ENCODE peak calls at places on chromosomes 1 and 21, in ten cellular contexts. One of them, this sample, is unnamed. For H3K36me3, the result is how much of the 10 kb centered on the place peaks cover.

GRCh38 chr1:43451701-43452532 is 1.8 kb downstream of the HYI start:
- DNase-seq in OCI-LY7: no peak
- DNase-seq in IMR-90: no peak
- DNase-seq in aorta: no peak
- DNase-seq in lower lobe of right lung: no peak
- DNase-seq in psoas muscle: no peak
- DNase-seq in heart left ventricle: no peak
- DNase-seq in pancreas: peak
- DNase-seq in CD8-positive, alpha-beta memory T cell: no peak
- DNase-seq in MM.1S: no peak
- DNase-seq in this sample: no peak

GRCh38 chr1:183548136-183548535 is 42.1 kb downstream of the NCF2 start:
- DNase-seq in OCI-LY7: peak
- DNase-seq in IMR-90: no peak
- DNase-seq in aorta: no peak
- DNase-seq in lower lobe of right lung: no peak
- DNase-seq in psoas muscle: no peak
- DNase-seq in heart left ventricle: no peak
- DNase-seq in pancreas: no peak
- DNase-seq in CD8-positive, alpha-beta memory T cell: no peak
- DNase-seq in MM.1S: no peak
- DNase-seq in this sample: peak

GRCh38 chr1:147630022-147630421 is 40.3 kb downstream of the ACP6 start:
- DNase-seq in OCI-LY7: no peak
- DNase-seq in IMR-90: no peak
- DNase-seq in aorta: no peak
- DNase-seq in lower lobe of right lung: no peak
- DNase-seq in psoas muscle: no peak
- DNase-seq in heart left ventricle: no peak
- DNase-seq in pancreas: no peak
- DNase-seq in CD8-positive, alpha-beta memory T cell: no peak
- DNase-seq in MM.1S: no peak
- DNase-seq in this sample: no peak

GRCh38 chr21:38811257-38811656 is 5.5 kb downstream of the ETS2 start:
- DNase-seq in OCI-LY7: no peak
- DNase-seq in IMR-90: peak
- DNase-seq in aorta: no peak
- DNase-seq in lower lobe of right lung: no peak
- DNase-seq in psoas muscle: no peak
- DNase-seq in heart left ventricle: no peak
- DNase-seq in pancreas: no peak
- DNase-seq in CD8-positive, alpha-beta memory T cell: no peak
- DNase-seq in MM.1S: no peak
- DNase-seq in this sample: peak

GRCh38 chr1:85259866-85260345 is 444 bp upstream of the C1orf52 start:
- DNase-seq in OCI-LY7: no peak
- DNase-seq in IMR-90: peak
- DNase-seq in aorta: no peak
- DNase-seq in lower lobe of right lung: no peak
- DNase-seq in psoas muscle: no peak
- DNase-seq in heart left ventricle: no peak
- DNase-seq in pancreas: no peak
- DNase-seq in CD8-positive, alpha-beta memory T cell: no peak
- DNase-seq in MM.1S: no peak
- DNase-seq in this sample: no peak

GRCh38 chr1:179121159-179121938 is 39.5 kb downstream of the TOR3A start:
- DNase-seq in OCI-LY7: peak
- DNase-seq in IMR-90: peak
- DNase-seq in aorta: no peak
- DNase-seq in lower lobe of right lung: no peak
- DNase-seq in psoas muscle: no peak
- DNase-seq in heart left ventricle: no peak
- DNase-seq in pancreas: no peak
- DNase-seq in CD8-positive, alpha-beta memory T cell: no peak
- DNase-seq in MM.1S: peak
- DNase-seq in this sample: peak

GRCh38 chr1:172948457-172948856 is 102.3 kb downstream of the TNFSF18 start:
- DNase-seq in OCI-LY7: no peak
- DNase-seq in IMR-90: peak
- DNase-seq in aorta: no peak
- DNase-seq in lower lobe of right lung: no peak
- DNase-seq in psoas muscle: no peak
- DNase-seq in heart left ventricle: no peak
- DNase-seq in pancreas: no peak
- DNase-seq in CD8-positive, alpha-beta memory T cell: no peak
- DNase-seq in MM.1S: no peak
- DNase-seq in this sample: no peak

GRCh38 chr1:67741121-67741520 is 56.1 kb downstream of the GADD45A start:
- DNase-seq in OCI-LY7: no peak
- DNase-seq in IMR-90: no peak
- DNase-seq in aorta: no peak
- DNase-seq in lower lobe of right lung: no peak
- DNase-seq in psoas muscle: no peak
- DNase-seq in heart left ventricle: no peak
- DNase-seq in pancreas: no peak
- DNase-seq in CD8-positive, alpha-beta memory T cell: no peak
- DNase-seq in MM.1S: no peak
- DNase-seq in this sample: no peak

GRCh38 chr1:9258629-9259028 is 24.1 kb downstream of the H6PD start:
- DNase-seq in OCI-LY7: no peak
- DNase-seq in IMR-90: no peak
- DNase-seq in aorta: no peak
- DNase-seq in lower lobe of right lung: no peak
- DNase-seq in psoas muscle: no peak
- DNase-seq in heart left ventricle: no peak
- DNase-seq in pancreas: no peak
- DNase-seq in CD8-positive, alpha-beta memory T cell: no peak
- DNase-seq in MM.1S: no peak
- DNase-seq in this sample: no peak

GRCh38 chr1:6985528-6986276 is 200.4 kb downstream of the CAMTA1 start:
- DNase-seq in OCI-LY7: no peak
- DNase-seq in IMR-90: no peak
- DNase-seq in aorta: no peak
- DNase-seq in lower lobe of right lung: no peak
- DNase-seq in psoas muscle: no peak
- DNase-seq in heart left ventricle: no peak
- DNase-seq in pancreas: no peak
- DNase-seq in CD8-positive, alpha-beta memory T cell: no peak
- DNase-seq in MM.1S: no peak
- DNase-seq in this sample: no peak

GRCh38 chr1:46485564-46486431 is 3.8 kb upstream of the DMBX1 start:
- DNase-seq in OCI-LY7: no peak
- DNase-seq in IMR-90: no peak
- DNase-seq in aorta: peak
- DNase-seq in lower lobe of right lung: no peak
- DNase-seq in psoas muscle: no peak
- DNase-seq in heart left ventricle: no peak
- DNase-seq in pancreas: no peak
- DNase-seq in CD8-positive, alpha-beta memory T cell: no peak
- DNase-seq in MM.1S: no peak
- DNase-seq in this sample: no peak

GRCh38 chr21:43922949-43923348 is 57.9 kb downstream of the AGPAT3 start:
- DNase-seq in OCI-LY7: no peak
- DNase-seq in IMR-90: no peak
- DNase-seq in aorta: no peak
- DNase-seq in lower lobe of right lung: peak
- DNase-seq in psoas muscle: no peak
- DNase-seq in heart left ventricle: peak
- DNase-seq in pancreas: no peak
- DNase-seq in CD8-positive, alpha-beta memory T cell: no peak
- DNase-seq in MM.1S: no peak
- DNase-seq in this sample: no peak

GRCh38 chr1:1173793-1174415 is at the start of gene TTLL10:
- DNase-seq in OCI-LY7: no peak
- DNase-seq in IMR-90: no peak
- DNase-seq in aorta: peak
- DNase-seq in lower lobe of right lung: peak
- DNase-seq in psoas muscle: peak
- DNase-seq in heart left ventricle: peak
- DNase-seq in pancreas: peak
- DNase-seq in CD8-positive, alpha-beta memory T cell: no peak
- DNase-seq in MM.1S: no peak
- DNase-seq in this sample: no peak

GRCh38 chr1:243236604-243237252 is 18.4 kb downstream of the CEP170 start:
- DNase-seq in OCI-LY7: peak
- DNase-seq in IMR-90: no peak
- DNase-seq in aorta: no peak
- DNase-seq in lower lobe of right lung: no peak
- DNase-seq in psoas muscle: no peak
- DNase-seq in heart left ventricle: no peak
- DNase-seq in pancreas: no peak
- DNase-seq in CD8-positive, alpha-beta memory T cell: no peak
- DNase-seq in MM.1S: no peak
- DNase-seq in this sample: no peak

GRCh38 chr1:243233908-243234307 is 21.2 kb downstream of the CEP170 start:
- DNase-seq in OCI-LY7: no peak
- DNase-seq in IMR-90: peak
- DNase-seq in aorta: no peak
- DNase-seq in lower lobe of right lung: no peak
- DNase-seq in psoas muscle: no peak
- DNase-seq in heart left ventricle: no peak
- DNase-seq in pancreas: no peak
- DNase-seq in CD8-positive, alpha-beta memory T cell: no peak
- DNase-seq in MM.1S: no peak
- DNase-seq in this sample: no peak

GRCh38 chr1:243229526-243229925 is 25.6 kb downstream of the CEP170 start:
- DNase-seq in OCI-LY7: no peak
- DNase-seq in IMR-90: no peak
- DNase-seq in aorta: no peak
- DNase-seq in lower lobe of right lung: no peak
- DNase-seq in psoas muscle: no peak
- DNase-seq in heart left ventricle: no peak
- DNase-seq in pancreas: no peak
- DNase-seq in CD8-positive, alpha-beta memory T cell: no peak
- DNase-seq in MM.1S: no peak
- DNase-seq in this sample: no peak

GRCh38 chr1:243230914-243231313 is 24.2 kb downstream of the CEP170 start:
- DNase-seq in OCI-LY7: peak
- DNase-seq in IMR-90: peak
- DNase-seq in aorta: no peak
- DNase-seq in lower lobe of right lung: no peak
- DNase-seq in psoas muscle: no peak
- DNase-seq in heart left ventricle: no peak
- DNase-seq in pancreas: no peak
- DNase-seq in CD8-positive, alpha-beta memory T cell: no peak
- DNase-seq in MM.1S: peak
- DNase-seq in this sample: peak

GRCh38 chr1:243234978-243235657 is 20.0 kb downstream of the CEP170 start:
- DNase-seq in OCI-LY7: no peak
- DNase-seq in IMR-90: peak
- DNase-seq in aorta: no peak
- DNase-seq in lower lobe of right lung: no peak
- DNase-seq in psoas muscle: no peak
- DNase-seq in heart left ventricle: no peak
- DNase-seq in pancreas: no peak
- DNase-seq in CD8-positive, alpha-beta memory T cell: no peak
- DNase-seq in MM.1S: no peak
- DNase-seq in this sample: no peak
- H3K36me3 ChIP-seq in OCI-LY7: half or more
- H3K36me3 ChIP-seq in IMR-90: under half
- H3K36me3 ChIP-seq in aorta: under half
- H3K36me3 ChIP-seq in lower lobe of right lung: under half
- H3K36me3 ChIP-seq in psoas muscle: under half
- H3K36me3 ChIP-seq in heart left ventricle: under half
- H3K36me3 ChIP-seq in pancreas: under half
- H3K36me3 ChIP-seq in CD8-positive, alpha-beta memory T cell: under half
- H3K36me3 ChIP-seq in MM.1S: under half
- H3K36me3 ChIP-seq in this sample: under half

DNA sequence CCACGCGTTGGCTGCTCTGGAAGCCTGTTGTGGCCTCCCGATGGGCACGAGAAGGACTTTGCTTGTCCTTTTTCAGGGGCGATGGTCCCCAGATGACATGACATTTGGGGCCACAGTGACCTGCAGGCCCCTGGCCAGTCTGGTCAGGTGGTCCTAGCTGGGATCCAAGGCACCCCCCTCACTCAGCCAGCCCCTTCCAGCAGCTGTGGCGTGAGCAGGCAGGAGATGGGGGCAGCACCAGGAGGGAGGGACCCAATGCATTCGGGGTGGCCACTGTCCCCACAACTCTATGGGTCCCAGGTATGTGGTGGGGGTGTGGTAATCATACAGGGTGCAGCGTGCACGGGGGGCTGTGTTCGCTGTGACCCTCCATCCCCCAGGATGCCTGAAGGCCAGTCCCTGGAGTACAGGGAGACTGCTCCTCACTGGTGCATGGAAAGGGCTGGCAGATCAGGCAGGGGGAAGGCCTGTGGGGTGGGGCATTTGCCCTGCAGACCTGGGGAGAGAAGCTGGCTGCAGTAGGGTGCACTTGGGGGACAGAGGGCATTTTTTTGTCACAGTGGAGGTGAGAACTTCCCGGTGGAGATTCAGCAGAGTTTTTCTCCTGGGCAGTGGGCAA is 31.7 kb downstream of the WNT3A start:
- DNase-seq in OCI-LY7: no peak
- DNase-seq in IMR-90: no peak
- DNase-seq in aorta: peak
- DNase-seq in lower lobe of right lung: no peak
- DNase-seq in psoas muscle: no peak
- DNase-seq in heart left ventricle: peak
- DNase-seq in pancreas: peak
- DNase-seq in CD8-positive, alpha-beta memory T cell: no peak
- DNase-seq in MM.1S: no peak
- DNase-seq in this sample: no peak
- H3K4me3 ChIP-seq in OCI-LY7: no peak
- H3K4me3 ChIP-seq in IMR-90: no peak
- H3K4me3 ChIP-seq in aorta: no peak
- H3K4me3 ChIP-seq in lower lobe of right lung: no peak
- H3K4me3 ChIP-seq in psoas muscle: no peak
- H3K4me3 ChIP-seq in heart left ventricle: no peak
- H3K4me3 ChIP-seq in pancreas: no peak
- H3K4me3 ChIP-seq in CD8-positive, alpha-beta memory T cell: no peak
- H3K4me3 ChIP-seq in MM.1S: no peak
- H3K4me3 ChIP-seq in this sample: no peak

DNA sequence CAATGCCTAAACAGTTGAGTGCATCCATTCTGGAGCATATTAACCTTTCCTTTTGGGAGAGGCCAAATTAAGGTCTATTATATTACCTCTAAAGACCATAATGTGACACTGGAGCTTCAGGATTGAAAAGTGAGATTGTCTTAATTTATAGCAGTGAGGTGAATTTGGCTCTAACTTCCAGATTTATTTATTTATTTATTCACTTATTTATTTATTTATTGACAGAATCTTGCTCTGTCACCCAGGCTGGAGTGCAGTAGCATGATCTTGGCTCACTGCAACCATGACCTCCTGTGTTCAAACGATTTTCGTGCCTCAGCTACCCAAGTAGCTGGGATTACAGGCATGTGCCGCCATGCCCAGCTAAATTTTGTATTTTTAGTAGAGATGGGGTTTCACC is 19.1 kb downstream of the ZCCHC17 start:
- DNase-seq in OCI-LY7: no peak
- DNase-seq in IMR-90: no peak
- DNase-seq in aorta: no peak
- DNase-seq in lower lobe of right lung: no peak
- DNase-seq in psoas muscle: no peak
- DNase-seq in heart left ventricle: no peak
- DNase-seq in pancreas: no peak
- DNase-seq in CD8-positive, alpha-beta memory T cell: no peak
- DNase-seq in MM.1S: no peak
- DNase-seq in this sample: no peak
- H3K36me3 ChIP-seq in OCI-LY7: half or more
- H3K36me3 ChIP-seq in IMR-90: under half
- H3K36me3 ChIP-seq in aorta: under half
- H3K36me3 ChIP-seq in lower lobe of right lung: half or more
- H3K36me3 ChIP-seq in psoas muscle: half or more
- H3K36me3 ChIP-seq in heart left ventricle: under half
- H3K36me3 ChIP-seq in pancreas: under half
- H3K36me3 ChIP-seq in CD8-positive, alpha-beta memory T cell: under half
- H3K36me3 ChIP-seq in MM.1S: under half
- H3K36me3 ChIP-seq in this sample: under half

GRCh38 chr1:16011936-16012589 is 5.8 kb downstream of the HSPB7 start:
- DNase-seq in OCI-LY7: no peak
- DNase-seq in IMR-90: no peak
- DNase-seq in aorta: no peak
- DNase-seq in lower lobe of right lung: no peak
- DNase-seq in psoas muscle: no peak
- DNase-seq in heart left ventricle: no peak
- DNase-seq in pancreas: no peak
- DNase-seq in CD8-positive, alpha-beta memory T cell: no peak
- DNase-seq in MM.1S: no peak
- DNase-seq in this sample: no peak
- H3K4me3 ChIP-seq in OCI-LY7: no peak
- H3K4me3 ChIP-seq in IMR-90: no peak
- H3K4me3 ChIP-seq in aorta: no peak
- H3K4me3 ChIP-seq in lower lobe of right lung: peak
- H3K4me3 ChIP-seq in psoas muscle: peak
- H3K4me3 ChIP-seq in heart left ventricle: no peak
- H3K4me3 ChIP-seq in pancreas: no peak
- H3K4me3 ChIP-seq in CD8-positive, alpha-beta memory T cell: peak
- H3K4me3 ChIP-seq in MM.1S: no peak
- H3K4me3 ChIP-seq in this sample: no peak

This sample was measured in A673.